ENCODE peak calls at places on chromosomes 5 and 9, in four cellular contexts. I is A549, S is GM12878, D is K562. P is an unnamed sample.

GRCh38 chr5:113204525-113205161 is 228.0 kb downstream of the DCP2 start:
- DNase-seq in S (no peak), I (no peak), D (no peak), P (peak)

GRCh38 chr9:99210572-99210971 is 11.2 kb downstream of the ALG2 start:
- DNase-seq in S (no peak), D (no peak), I (no peak), P (no peak)

GRCh38 chr9:129383005-129383414 is 204.9 kb upstream of the IER5L start:
- DNase-seq in D (no peak), I (no peak), S (no peak), P (no peak)

GRCh38 chr5:96146675-96147074 is 185.0 kb upstream of the ELL2 start:
- DNase-seq in D (peak), S (peak), I (no peak), P (no peak)

GRCh38 chr9:126702501-126703329 is 89.0 kb downstream of the LMX1B start:
- DNase-seq in D (peak), I (peak), S (no peak), P (no peak)

GRCh38 chr9:109253637-109254284 is 67.1 kb downstream of the EPB41L4B start:
- DNase-seq in D (no peak), S (no peak), I (peak), P (no peak)

GRCh38 chr9:88814521-88815101 is 176.7 kb upstream of the S1PR3 start:
- DNase-seq in I (no peak), D (no peak), S (no peak), P (no peak)

GRCh38 chr5:171524461-171524860 is 105.0 kb downstream of the FGF18 start:
- DNase-seq in D (no peak), S (no peak), I (no peak), P (no peak)

GRCh38 chr5:71882826-71883744 is 164.0 kb downstream of the CARTPT start:
- DNase-seq in I (no peak), S (no peak), D (no peak), P (no peak)

GRCh38 chr9:15191358-15191757 is 115.7 kb downstream of the TTC39B start:
- DNase-seq in I (no peak), D (no peak), S (no peak), P (no peak)

GRCh38 chr9:26809795-26810194 is 82.8 kb downstream of the CAAP1 start:
- DNase-seq in S (no peak), I (no peak), D (no peak), P (no peak)

GRCh38 chr9:123414921-123415592 is 59.1 kb downstream of the CRB2 start:
- DNase-seq in D (no peak), S (no peak), I (no peak), P (no peak)

GRCh38 chr5:119930490-119930889 is 301.1 kb downstream of the FAM170A start:
- DNase-seq in S (no peak), I (no peak), D (no peak), P (no peak)

GRCh38 chr5:154077692-154078091 is 38.9 kb downstream of the MFAP3 start:
- DNase-seq in I (no peak), S (no peak), D (no peak), P (no peak)

GRCh38 chr5:154078305-154078704 is 39.5 kb downstream of the MFAP3 start:
- DNase-seq in I (no peak), S (no peak), D (no peak), P (no peak)

GRCh38 chr5:154072782-154073171 is 34.0 kb downstream of the MFAP3 start:
- DNase-seq in I (no peak), D (no peak), S (no peak), P (peak)

GRCh38 chr5:154071799-154072781 is 33.3 kb downstream of the MFAP3 start:
- DNase-seq in S (peak), I (peak), D (peak), P (peak)

DNA sequence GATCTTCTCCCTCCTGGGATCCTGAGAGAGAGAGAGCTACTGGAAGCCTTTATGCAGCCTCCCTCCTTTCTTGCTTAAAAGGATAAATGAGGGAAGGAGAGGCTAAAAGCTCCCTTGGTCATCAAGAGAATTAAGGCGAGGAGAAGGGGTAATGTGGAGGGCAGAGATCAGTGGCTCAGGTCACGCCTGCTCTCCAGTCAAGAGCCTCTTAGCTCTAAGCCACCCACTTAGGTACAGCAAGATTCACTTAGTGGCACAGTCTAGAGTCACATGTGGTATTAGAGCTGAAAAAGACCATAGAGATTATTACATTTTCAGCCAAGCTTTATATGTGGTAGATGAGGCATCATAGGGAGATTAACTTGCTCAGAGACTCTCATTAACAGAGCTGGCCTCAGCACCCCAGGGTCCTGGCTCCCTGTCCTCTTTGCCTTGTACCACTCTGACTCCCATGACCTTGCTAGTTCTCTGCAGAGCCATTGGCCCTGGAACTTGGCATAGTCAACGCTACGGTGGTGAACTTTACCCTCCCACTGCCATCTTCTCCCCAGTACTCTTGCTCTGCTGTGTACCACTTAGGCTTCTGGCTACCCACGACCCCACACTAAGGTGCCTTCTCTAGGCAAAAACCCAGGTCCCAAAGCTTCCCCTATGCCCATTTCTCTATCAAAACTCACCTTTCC is 37.6 kb downstream of the MFAP3 start:
- DNase-seq in S (no peak), D (no peak), I (no peak), P (no peak)
- TF ChIP-seq POLR2AphosphoS2 in S (no peak), D (no peak), I (no peak), P (no peak)

DNA sequence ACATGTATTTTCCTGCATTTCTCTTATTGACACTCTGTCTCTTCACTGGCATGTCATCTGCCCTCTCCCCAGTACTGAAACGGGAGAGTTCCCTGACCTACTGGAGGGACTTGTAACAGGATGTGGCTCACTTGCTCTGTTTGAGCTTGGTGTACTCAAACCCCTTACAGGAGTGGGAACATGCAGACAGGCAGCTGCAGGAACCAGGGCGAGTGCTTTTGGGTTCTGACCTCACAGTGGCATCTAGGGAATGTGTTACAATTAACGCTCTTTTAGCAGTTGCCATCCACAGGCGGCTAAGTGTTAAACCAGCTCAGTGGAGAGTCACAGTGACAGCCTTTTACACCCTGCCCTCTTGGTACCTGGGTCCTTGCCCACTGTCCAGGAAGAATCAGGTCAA is 300.3 kb upstream of the GRAMD2B start:
- DNase-seq in D (no peak), I (no peak), S (no peak), P (no peak)
- H3K4me2 ChIP-seq in D (no peak), I (no peak), S (no peak), P (no peak)

DNA sequence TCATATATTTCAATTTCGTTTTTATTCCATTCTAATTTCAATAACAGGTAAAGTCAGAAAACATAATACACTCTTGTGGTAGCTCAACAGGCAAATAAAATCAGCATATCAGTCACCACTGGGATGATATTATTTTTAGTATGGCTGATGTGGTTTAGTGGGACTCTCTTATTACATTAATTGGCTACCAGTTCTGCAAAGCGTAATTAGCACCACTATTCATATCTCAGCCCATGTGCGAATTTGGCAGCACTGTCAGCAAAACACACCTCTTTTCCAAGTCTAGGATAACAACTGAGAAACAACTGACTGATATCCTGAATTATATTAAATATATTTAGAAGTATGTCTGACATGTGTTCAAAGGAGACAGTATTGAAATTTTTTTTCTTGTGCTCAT is 212.5 kb downstream of the TLE1 start:
- DNase-seq in I (no peak), S (no peak), D (no peak), P (no peak)
- TF ChIP-seq POLR2AphosphoS2 in I (no peak), S (no peak), D (no peak), P (no peak)

GRCh38 chr5:73450041-73450598 is 1.5 kb upstream of the FOXD1 start:
- DNase-seq in S (no peak), D (no peak), I (no peak), P (no peak)

GRCh38 chr5:73446631-73447233 is 1.8 kb downstream of the FOXD1 start:
- DNase-seq in S (no peak), I (no peak), D (no peak), P (no peak)

GRCh38 chr5:73448072-73448432 is 525 bp downstream of the FOXD1 start:
- DNase-seq in S (no peak), D (no peak), I (no peak), P (no peak)

GRCh38 chr5:73447234-73448071 is 1.1 kb downstream of the FOXD1 start:
- DNase-seq in I (no peak), D (peak), S (no peak), P (no peak)

GRCh38 chr5:73448451-73449136 is at the start of gene FOXD1:
- DNase-seq in S (no peak), D (peak), I (peak), P (peak)
- H3K4me2 ChIP-seq in S (peak), D (peak), I (peak), P (peak)

GRCh38 chr5:79236970-79237734 is 1.2 kb downstream of the JMY start:
- DNase-seq in D (peak), S (no peak), I (peak), P (peak)
- TF ChIP-seq POLR2AphosphoS2 in D (no peak), S (no peak), I (no peak), P (no peak)

DNA sequence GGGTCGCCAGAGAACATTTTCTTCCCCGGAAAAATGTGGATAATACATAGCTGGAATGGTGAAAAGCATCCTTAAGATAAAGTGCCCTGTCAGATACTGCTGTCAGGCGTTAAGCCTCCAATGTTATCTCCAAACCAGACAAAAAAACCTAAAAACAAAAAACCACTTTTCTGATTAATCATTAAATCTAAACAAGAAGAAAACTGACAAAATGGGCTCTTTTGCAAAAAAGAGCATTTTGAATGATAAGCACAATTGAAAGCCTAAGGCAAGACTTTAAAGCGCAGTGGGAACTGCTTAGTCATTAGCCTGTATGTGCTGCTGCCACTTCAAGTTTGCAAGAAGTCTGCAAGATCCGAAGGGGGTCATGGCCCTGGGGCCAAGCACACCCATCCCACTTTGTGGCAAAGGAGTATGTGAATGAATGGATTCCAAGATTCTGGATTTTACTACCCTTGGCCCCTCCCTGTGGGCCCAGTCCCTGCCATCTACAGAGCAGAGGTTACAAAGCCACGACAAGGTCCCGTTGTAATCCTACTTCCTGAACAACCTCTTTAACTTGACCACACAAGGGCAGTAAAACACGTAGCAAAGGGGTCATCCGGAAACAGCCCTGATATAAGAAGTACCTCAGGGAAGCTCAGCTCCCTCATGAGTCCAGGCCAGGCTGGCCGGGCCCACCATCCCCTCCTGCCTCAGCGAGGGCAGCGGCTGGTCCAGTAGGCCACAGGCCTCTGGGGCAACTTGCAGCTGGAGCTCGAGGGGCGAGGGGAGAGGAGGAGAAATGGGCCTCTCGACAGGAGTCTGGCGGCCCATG is 29.7 kb downstream of the SHB start:
- DNase-seq in I (no peak), S (no peak), D (peak), P (no peak)
- H3K4me2 ChIP-seq in I (peak), S (no peak), D (peak), P (no peak)